ENCODE peak calls at places on chromosomes 1 and 21, in six cellular contexts. One of them, this sample, is unnamed.
A peak's percentile ranks its signal among the peaks of the same experiment; 100 is the strongest.

GRCh38 chr1:110087812-110088738 is 17.6 kb upstream of the ALX3 start:
- DNase-seq in fibroblast of the aortic adventitia: peak; percentile 68
- DNase-seq in M059J: peak; percentile 65
- DNase-seq in stimulated activated CD4-positive, alpha-beta T cell treated with anti-CD3 and anti-CD28 coated beads, TNF-alpha, amount 100 ng/mL, for 24 hours: peak; percentile 28
- DNase-seq in HEK293T: peak; percentile 84
- DNase-seq in cardiac fibroblast: peak; percentile 68
- DNase-seq in this sample: peak; percentile 71

GRCh38 chr1:91700771-91701493 is 185.0 kb downstream of the TGFBR3 start:
- DNase-seq in stimulated activated CD4-positive, alpha-beta T cell treated with anti-CD3 and anti-CD28 coated beads, TNF-alpha, amount 100 ng/mL, for 24 hours: no peak
- DNase-seq in M059J: no peak
- DNase-seq in cardiac fibroblast: peak; percentile 38
- DNase-seq in HEK293T: no peak
- DNase-seq in fibroblast of the aortic adventitia: peak; percentile 68
- DNase-seq in this sample: no peak

GRCh38 chr1:241637046-241637590 is 3.1 kb downstream of the CHML start:
- DNase-seq in stimulated activated CD4-positive, alpha-beta T cell treated with anti-CD3 and anti-CD28 coated beads, TNF-alpha, amount 100 ng/mL, for 24 hours: no peak
- DNase-seq in fibroblast of the aortic adventitia: no peak
- DNase-seq in HEK293T: no peak
- DNase-seq in M059J: peak; percentile 12
- DNase-seq in cardiac fibroblast: peak; percentile 34
- DNase-seq in this sample: no peak

GRCh38 chr1:67724928-67725560 is 40.0 kb downstream of the GADD45A start:
- DNase-seq in cardiac fibroblast: peak; percentile 90
- DNase-seq in fibroblast of the aortic adventitia: peak; percentile 97
- DNase-seq in HEK293T: no peak
- DNase-seq in M059J: peak; percentile 97
- DNase-seq in stimulated activated CD4-positive, alpha-beta T cell treated with anti-CD3 and anti-CD28 coated beads, TNF-alpha, amount 100 ng/mL, for 24 hours: no peak
- DNase-seq in this sample: peak; percentile 69

GRCh38 chr1:204065174-204065985 is 7.5 kb upstream of the SOX13 start:
- DNase-seq in HEK293T: no peak
- DNase-seq in cardiac fibroblast: peak; percentile 63
- DNase-seq in M059J: peak; percentile 61
- DNase-seq in fibroblast of the aortic adventitia: peak; percentile 49
- DNase-seq in stimulated activated CD4-positive, alpha-beta T cell treated with anti-CD3 and anti-CD28 coated beads, TNF-alpha, amount 100 ng/mL, for 24 hours: no peak
- DNase-seq in this sample: peak; percentile 74

GRCh38 chr1:159005161-159005560 is 4.5 kb upstream of the IFI16 start:
- DNase-seq in HEK293T: no peak
- DNase-seq in cardiac fibroblast: no peak
- DNase-seq in fibroblast of the aortic adventitia: peak; percentile 47
- DNase-seq in stimulated activated CD4-positive, alpha-beta T cell treated with anti-CD3 and anti-CD28 coated beads, TNF-alpha, amount 100 ng/mL, for 24 hours: no peak
- DNase-seq in M059J: no peak
- DNase-seq in this sample: no peak

GRCh38 chr1:213303286-213303685 is 252.2 kb downstream of the RPS6KC1 start:
- DNase-seq in HEK293T: no peak
- DNase-seq in M059J: peak; percentile 36
- DNase-seq in cardiac fibroblast: peak; percentile 21
- DNase-seq in stimulated activated CD4-positive, alpha-beta T cell treated with anti-CD3 and anti-CD28 coated beads, TNF-alpha, amount 100 ng/mL, for 24 hours: no peak
- DNase-seq in fibroblast of the aortic adventitia: no peak
- DNase-seq in this sample: no peak

GRCh38 chr21:25494804-25495203 is 112.5 kb downstream of the MRPL39 start:
- DNase-seq in cardiac fibroblast: no peak
- DNase-seq in fibroblast of the aortic adventitia: no peak
- DNase-seq in stimulated activated CD4-positive, alpha-beta T cell treated with anti-CD3 and anti-CD28 coated beads, TNF-alpha, amount 100 ng/mL, for 24 hours: no peak
- DNase-seq in M059J: no peak
- DNase-seq in HEK293T: no peak
- DNase-seq in this sample: no peak

GRCh38 chr1:202367200-202367742 is 18.8 kb downstream of the PPP1R12B start:
- DNase-seq in fibroblast of the aortic adventitia: peak; percentile 18
- DNase-seq in HEK293T: no peak
- DNase-seq in cardiac fibroblast: no peak
- DNase-seq in stimulated activated CD4-positive, alpha-beta T cell treated with anti-CD3 and anti-CD28 coated beads, TNF-alpha, amount 100 ng/mL, for 24 hours: no peak
- DNase-seq in M059J: no peak
- DNase-seq in this sample: no peak

GRCh38 chr1:157116735-157117103 is 17.1 kb upstream of the ETV3L start:
- DNase-seq in cardiac fibroblast: no peak
- DNase-seq in fibroblast of the aortic adventitia: no peak
- DNase-seq in M059J: no peak
- DNase-seq in stimulated activated CD4-positive, alpha-beta T cell treated with anti-CD3 and anti-CD28 coated beads, TNF-alpha, amount 100 ng/mL, for 24 hours: no peak
- DNase-seq in HEK293T: no peak
- DNase-seq in this sample: no peak

GRCh38 chr1:31939484-31940329 is 1.5 kb upstream of the PTP4A2 start:
- DNase-seq in fibroblast of the aortic adventitia: peak; percentile 64
- DNase-seq in HEK293T: peak; percentile 67
- DNase-seq in M059J: peak; percentile 94
- DNase-seq in cardiac fibroblast: peak; percentile 86
- DNase-seq in stimulated activated CD4-positive, alpha-beta T cell treated with anti-CD3 and anti-CD28 coated beads, TNF-alpha, amount 100 ng/mL, for 24 hours: peak; percentile 58
- DNase-seq in this sample: peak; percentile 89

GRCh38 chr1:109193653-109194590 is 19.8 kb upstream of the SARS1 start:
- DNase-seq in stimulated activated CD4-positive, alpha-beta T cell treated with anti-CD3 and anti-CD28 coated beads, TNF-alpha, amount 100 ng/mL, for 24 hours: peak; percentile 24
- DNase-seq in cardiac fibroblast: no peak
- DNase-seq in fibroblast of the aortic adventitia: no peak
- DNase-seq in M059J: no peak
- DNase-seq in HEK293T: peak; percentile 87
- DNase-seq in this sample: peak; percentile 68

GRCh38 chr1:118340928-118341905 is 156.2 kb upstream of the SPAG17 start:
- DNase-seq in cardiac fibroblast: no peak
- DNase-seq in fibroblast of the aortic adventitia: no peak
- DNase-seq in M059J: peak; percentile 15
- DNase-seq in HEK293T: no peak
- DNase-seq in stimulated activated CD4-positive, alpha-beta T cell treated with anti-CD3 and anti-CD28 coated beads, TNF-alpha, amount 100 ng/mL, for 24 hours: no peak
- DNase-seq in this sample: no peak

GRCh38 chr1:200317236-200317635 is 92.6 kb downstream of the ZNF281 start:
- DNase-seq in HEK293T: no peak
- DNase-seq in M059J: peak; percentile 39
- DNase-seq in fibroblast of the aortic adventitia: peak; percentile 42
- DNase-seq in stimulated activated CD4-positive, alpha-beta T cell treated with anti-CD3 and anti-CD28 coated beads, TNF-alpha, amount 100 ng/mL, for 24 hours: no peak
- DNase-seq in cardiac fibroblast: no peak
- DNase-seq in this sample: no peak

GRCh38 chr1:201506092-201506491 is 831 bp downstream of the CSRP1 start:
- DNase-seq in fibroblast of the aortic adventitia: peak; percentile 17
- DNase-seq in stimulated activated CD4-positive, alpha-beta T cell treated with anti-CD3 and anti-CD28 coated beads, TNF-alpha, amount 100 ng/mL, for 24 hours: no peak
- DNase-seq in HEK293T: no peak
- DNase-seq in cardiac fibroblast: peak; percentile 27
- DNase-seq in M059J: no peak
- DNase-seq in this sample: no peak

GRCh38 chr1:5728956-5729355 is 263.3 kb downstream of the NPHP4 start:
- DNase-seq in stimulated activated CD4-positive, alpha-beta T cell treated with anti-CD3 and anti-CD28 coated beads, TNF-alpha, amount 100 ng/mL, for 24 hours: no peak
- DNase-seq in cardiac fibroblast: no peak
- DNase-seq in HEK293T: no peak
- DNase-seq in fibroblast of the aortic adventitia: no peak
- DNase-seq in M059J: no peak
- DNase-seq in this sample: no peak

GRCh38 chr1:17696417-17697301 is 58.5 kb upstream of the ACTL8 start:
- DNase-seq in cardiac fibroblast: peak; percentile 88
- DNase-seq in stimulated activated CD4-positive, alpha-beta T cell treated with anti-CD3 and anti-CD28 coated beads, TNF-alpha, amount 100 ng/mL, for 24 hours: no peak
- DNase-seq in HEK293T: peak; percentile 36
- DNase-seq in fibroblast of the aortic adventitia: peak; percentile 79
- DNase-seq in M059J: peak; percentile 67
- DNase-seq in this sample: peak; percentile 67

GRCh38 chr1:36553591-36554417 is 71.1 kb upstream of the CSF3R start:
- DNase-seq in cardiac fibroblast: peak; percentile 55
- DNase-seq in fibroblast of the aortic adventitia: peak; percentile 47
- DNase-seq in HEK293T: peak; percentile 83
- DNase-seq in M059J: peak; percentile 60
- DNase-seq in stimulated activated CD4-positive, alpha-beta T cell treated with anti-CD3 and anti-CD28 coated beads, TNF-alpha, amount 100 ng/mL, for 24 hours: peak; percentile 48
- DNase-seq in this sample: peak; percentile 80

GRCh38 chr1:2530501-2531361 is 668 bp upstream of the HES5 start:
- DNase-seq in M059J: peak; percentile 54
- DNase-seq in HEK293T: no peak
- DNase-seq in stimulated activated CD4-positive, alpha-beta T cell treated with anti-CD3 and anti-CD28 coated beads, TNF-alpha, amount 100 ng/mL, for 24 hours: no peak
- DNase-seq in cardiac fibroblast: no peak
- DNase-seq in fibroblast of the aortic adventitia: no peak
- DNase-seq in this sample: no peak

GRCh38 chr1:156489166-156489934 is 11.2 kb downstream of the MEF2D start:
- DNase-seq in stimulated activated CD4-positive, alpha-beta T cell treated with anti-CD3 and anti-CD28 coated beads, TNF-alpha, amount 100 ng/mL, for 24 hours: no peak
- DNase-seq in M059J: no peak
- DNase-seq in cardiac fibroblast: no peak
- DNase-seq in fibroblast of the aortic adventitia: no peak
- DNase-seq in HEK293T: no peak
- DNase-seq in this sample: no peak

GRCh38 chr1:4061521-4062031 is 161.5 kb upstream of the C1orf174 start:
- DNase-seq in cardiac fibroblast: no peak
- DNase-seq in M059J: no peak
- DNase-seq in stimulated activated CD4-positive, alpha-beta T cell treated with anti-CD3 and anti-CD28 coated beads, TNF-alpha, amount 100 ng/mL, for 24 hours: no peak
- DNase-seq in HEK293T: no peak
- DNase-seq in fibroblast of the aortic adventitia: no peak
- DNase-seq in this sample: no peak

GRCh38 chr1:87176514-87176913 is 152.2 kb upstream of the LMO4 start:
- DNase-seq in HEK293T: no peak
- DNase-seq in M059J: no peak
- DNase-seq in stimulated activated CD4-positive, alpha-beta T cell treated with anti-CD3 and anti-CD28 coated beads, TNF-alpha, amount 100 ng/mL, for 24 hours: no peak
- DNase-seq in cardiac fibroblast: no peak
- DNase-seq in fibroblast of the aortic adventitia: no peak
- DNase-seq in this sample: no peak

GRCh38 chr1:31727849-31728248 is 24.0 kb upstream of the COL16A1 start:
- DNase-seq in fibroblast of the aortic adventitia: no peak
- DNase-seq in HEK293T: no peak
- DNase-seq in stimulated activated CD4-positive, alpha-beta T cell treated with anti-CD3 and anti-CD28 coated beads, TNF-alpha, amount 100 ng/mL, for 24 hours: no peak
- DNase-seq in cardiac fibroblast: no peak
- DNase-seq in M059J: no peak
- DNase-seq in this sample: no peak

GRCh38 chr1:32873484-32873883 is 2.8 kb upstream of the FNDC5 start:
- DNase-seq in stimulated activated CD4-positive, alpha-beta T cell treated with anti-CD3 and anti-CD28 coated beads, TNF-alpha, amount 100 ng/mL, for 24 hours: no peak
- DNase-seq in HEK293T: no peak
- DNase-seq in fibroblast of the aortic adventitia: no peak
- DNase-seq in cardiac fibroblast: no peak
- DNase-seq in M059J: no peak
- DNase-seq in this sample: no peak

GRCh38 chr1:1381294-1381693 is 6.3 kb upstream of the AURKAIP1 start:
- DNase-seq in cardiac fibroblast: no peak
- DNase-seq in M059J: no peak
- DNase-seq in HEK293T: no peak
- DNase-seq in stimulated activated CD4-positive, alpha-beta T cell treated with anti-CD3 and anti-CD28 coated beads, TNF-alpha, amount 100 ng/mL, for 24 hours: no peak
- DNase-seq in fibroblast of the aortic adventitia: no peak
- DNase-seq in this sample: no peak

GRCh38 chr1:40143891-40144575 is 17.2 kb upstream of the RLF start:
- DNase-seq in fibroblast of the aortic adventitia: peak; percentile 79
- DNase-seq in M059J: peak; percentile 79
- DNase-seq in cardiac fibroblast: peak; percentile 76
- DNase-seq in HEK293T: peak; percentile 65
- DNase-seq in stimulated activated CD4-positive, alpha-beta T cell treated with anti-CD3 and anti-CD28 coated beads, TNF-alpha, amount 100 ng/mL, for 24 hours: peak; percentile 63
- DNase-seq in this sample: peak; percentile 79

GRCh38 chr1:155910621-155911121 is 478 bp downstream of the RIT1 start:
- DNase-seq in HEK293T: peak; percentile 30
- DNase-seq in fibroblast of the aortic adventitia: peak; percentile 46
- DNase-seq in stimulated activated CD4-positive, alpha-beta T cell treated with anti-CD3 and anti-CD28 coated beads, TNF-alpha, amount 100 ng/mL, for 24 hours: no peak
- DNase-seq in M059J: peak; percentile 65
- DNase-seq in cardiac fibroblast: peak; percentile 40
- DNase-seq in this sample: peak; percentile 26

GRCh38 chr1:51621161-51621560 is 4.3 kb downstream of the OSBPL9 start:
- DNase-seq in stimulated activated CD4-positive, alpha-beta T cell treated with anti-CD3 and anti-CD28 coated beads, TNF-alpha, amount 100 ng/mL, for 24 hours: no peak
- DNase-seq in M059J: no peak
- DNase-seq in cardiac fibroblast: no peak
- DNase-seq in fibroblast of the aortic adventitia: no peak
- DNase-seq in HEK293T: no peak
- DNase-seq in this sample: no peak

GRCh38 chr1:19759740-19760089 is 40.0 kb downstream of the TMCO4 start:
- DNase-seq in cardiac fibroblast: no peak
- DNase-seq in stimulated activated CD4-positive, alpha-beta T cell treated with anti-CD3 and anti-CD28 coated beads, TNF-alpha, amount 100 ng/mL, for 24 hours: no peak
- DNase-seq in M059J: peak; percentile 88
- DNase-seq in HEK293T: no peak
- DNase-seq in fibroblast of the aortic adventitia: peak; percentile 27
- DNase-seq in this sample: no peak

GRCh38 chr1:245645406-245645805 is 490.6 kb downstream of the KIF26B start:
- DNase-seq in stimulated activated CD4-positive, alpha-beta T cell treated with anti-CD3 and anti-CD28 coated beads, TNF-alpha, amount 100 ng/mL, for 24 hours: no peak
- DNase-seq in fibroblast of the aortic adventitia: no peak
- DNase-seq in cardiac fibroblast: no peak
- DNase-seq in M059J: no peak
- DNase-seq in HEK293T: no peak
- DNase-seq in this sample: no peak

GRCh38 chr21:34065015-34065414 is 8.4 kb upstream of the MRPS6 start:
- DNase-seq in HEK293T: no peak
- DNase-seq in cardiac fibroblast: peak; percentile 6
- DNase-seq in stimulated activated CD4-positive, alpha-beta T cell treated with anti-CD3 and anti-CD28 coated beads, TNF-alpha, amount 100 ng/mL, for 24 hours: no peak
- DNase-seq in M059J: no peak
- DNase-seq in fibroblast of the aortic adventitia: peak; percentile 17
- DNase-seq in this sample: no peak

GRCh38 chr1:72284398-72285073 is 2.2 kb upstream of the NEGR1 start:
- DNase-seq in HEK293T: peak; percentile 55
- DNase-seq in M059J: peak; percentile 92
- DNase-seq in stimulated activated CD4-positive, alpha-beta T cell treated with anti-CD3 and anti-CD28 coated beads, TNF-alpha, amount 100 ng/mL, for 24 hours: no peak
- DNase-seq in fibroblast of the aortic adventitia: peak; percentile 92
- DNase-seq in cardiac fibroblast: peak; percentile 77
- DNase-seq in this sample: peak; percentile 10

GRCh38 chr1:200272669-200273068 is 137.2 kb downstream of the ZNF281 start:
- DNase-seq in stimulated activated CD4-positive, alpha-beta T cell treated with anti-CD3 and anti-CD28 coated beads, TNF-alpha, amount 100 ng/mL, for 24 hours: no peak
- DNase-seq in M059J: no peak
- DNase-seq in cardiac fibroblast: no peak
- DNase-seq in HEK293T: no peak
- DNase-seq in fibroblast of the aortic adventitia: no peak
- DNase-seq in this sample: no peak

GRCh38 chr1:44545961-44546360 is 128.3 kb downstream of the TMEM53 start:
- DNase-seq in cardiac fibroblast: no peak
- DNase-seq in M059J: no peak
- DNase-seq in stimulated activated CD4-positive, alpha-beta T cell treated with anti-CD3 and anti-CD28 coated beads, TNF-alpha, amount 100 ng/mL, for 24 hours: no peak
- DNase-seq in HEK293T: no peak
- DNase-seq in fibroblast of the aortic adventitia: no peak
- DNase-seq in this sample: no peak

GRCh38 chr1:89761901-89762300 is 58.9 kb upstream of the LRRC8D start:
- DNase-seq in fibroblast of the aortic adventitia: no peak
- DNase-seq in HEK293T: no peak
- DNase-seq in cardiac fibroblast: peak; percentile 18
- DNase-seq in stimulated activated CD4-positive, alpha-beta T cell treated with anti-CD3 and anti-CD28 coated beads, TNF-alpha, amount 100 ng/mL, for 24 hours: no peak
- DNase-seq in M059J: peak; percentile 71
- DNase-seq in this sample: no peak

GRCh38 chr21:27536319-27536718 is 569.4 kb upstream of the ADAMTS5 start:
- DNase-seq in fibroblast of the aortic adventitia: no peak
- DNase-seq in M059J: peak; percentile 34
- DNase-seq in stimulated activated CD4-positive, alpha-beta T cell treated with anti-CD3 and anti-CD28 coated beads, TNF-alpha, amount 100 ng/mL, for 24 hours: no peak
- DNase-seq in cardiac fibroblast: peak; percentile 17
- DNase-seq in HEK293T: no peak
- DNase-seq in this sample: no peak

GRCh38 chr1:6241887-6242740 is 1.9 kb upstream of the HES3 start:
- DNase-seq in stimulated activated CD4-positive, alpha-beta T cell treated with anti-CD3 and anti-CD28 coated beads, TNF-alpha, amount 100 ng/mL, for 24 hours: no peak
- DNase-seq in M059J: no peak
- DNase-seq in fibroblast of the aortic adventitia: no peak
- DNase-seq in cardiac fibroblast: no peak
- DNase-seq in HEK293T: no peak
- DNase-seq in this sample: no peak

This sample was measured in SK-MEL-5.